ENCODE peak calls at places on chromosomes 4 and X, in eight cellular contexts. One of them, this sample, is unnamed.

GRCh38 chrX:16970977-16971376 is 24.5 kb downstream of the REPS2 start:
- DNase-seq in neural crest cell: no peak
- DNase-seq in brain microvascular endothelial cell: peak
- DNase-seq in heart left ventricle: no peak
- DNase-seq in HFF-Myc: no peak
- DNase-seq in tibial nerve: no peak
- DNase-seq in lower leg skin: no peak
- DNase-seq in uterus: no peak
- DNase-seq in this sample: peak

GRCh38 chrX:136810493-136810892 is 29.8 kb upstream of the ARHGEF6 start:
- DNase-seq in uterus: no peak
- DNase-seq in neural crest cell: no peak
- DNase-seq in brain microvascular endothelial cell: no peak
- DNase-seq in lower leg skin: no peak
- DNase-seq in heart left ventricle: no peak
- DNase-seq in HFF-Myc: no peak
- DNase-seq in tibial nerve: no peak
- DNase-seq in this sample: no peak

GRCh38 chrX:40449396-40449795 is 131.4 kb upstream of the ATP6AP2 start:
- DNase-seq in uterus: no peak
- DNase-seq in brain microvascular endothelial cell: no peak
- DNase-seq in lower leg skin: peak
- DNase-seq in neural crest cell: no peak
- DNase-seq in HFF-Myc: no peak
- DNase-seq in tibial nerve: no peak
- DNase-seq in heart left ventricle: no peak
- DNase-seq in this sample: no peak

GRCh38 chr4:152663203-152664066 is 16.4 kb downstream of the TMEM154 start:
- DNase-seq in lower leg skin: no peak
- DNase-seq in brain microvascular endothelial cell: no peak
- DNase-seq in neural crest cell: no peak
- DNase-seq in uterus: no peak
- DNase-seq in heart left ventricle: no peak
- DNase-seq in tibial nerve: no peak
- DNase-seq in HFF-Myc: no peak
- DNase-seq in this sample: peak

GRCh38 chr4:56743550-56743949 is 62.5 kb upstream of the HOPX start:
- DNase-seq in uterus: no peak
- DNase-seq in heart left ventricle: no peak
- DNase-seq in lower leg skin: no peak
- DNase-seq in HFF-Myc: no peak
- DNase-seq in brain microvascular endothelial cell: no peak
- DNase-seq in neural crest cell: no peak
- DNase-seq in tibial nerve: no peak
- DNase-seq in this sample: no peak

GRCh38 chr4:124206779-124207605 is 505.5 kb downstream of the ANKRD50 start:
- DNase-seq in tibial nerve: no peak
- DNase-seq in lower leg skin: no peak
- DNase-seq in uterus: no peak
- DNase-seq in brain microvascular endothelial cell: peak
- DNase-seq in HFF-Myc: no peak
- DNase-seq in neural crest cell: no peak
- DNase-seq in heart left ventricle: no peak
- DNase-seq in this sample: peak

GRCh38 chrX:45952030-45952429 is 593.2 kb downstream of the ZNF674 start:
- DNase-seq in tibial nerve: no peak
- DNase-seq in lower leg skin: no peak
- DNase-seq in HFF-Myc: no peak
- DNase-seq in neural crest cell: no peak
- DNase-seq in heart left ventricle: no peak
- DNase-seq in brain microvascular endothelial cell: no peak
- DNase-seq in uterus: no peak
- DNase-seq in this sample: no peak

GRCh38 chr4:20652226-20652836 is 47.9 kb upstream of the PACRGL start:
- DNase-seq in lower leg skin: no peak
- DNase-seq in brain microvascular endothelial cell: no peak
- DNase-seq in neural crest cell: no peak
- DNase-seq in HFF-Myc: no peak
- DNase-seq in uterus: no peak
- DNase-seq in heart left ventricle: no peak
- DNase-seq in tibial nerve: no peak
- DNase-seq in this sample: no peak

GRCh38 chrX:125132274-125132673 is 187.4 kb upstream of the TEX13C start:
- DNase-seq in tibial nerve: no peak
- DNase-seq in lower leg skin: no peak
- DNase-seq in neural crest cell: no peak
- DNase-seq in heart left ventricle: no peak
- DNase-seq in brain microvascular endothelial cell: no peak
- DNase-seq in uterus: no peak
- DNase-seq in HFF-Myc: no peak
- DNase-seq in this sample: no peak

GRCh38 chrX:41148553-41148952 is 63.3 kb downstream of the USP9X start:
- DNase-seq in tibial nerve: no peak
- DNase-seq in brain microvascular endothelial cell: peak
- DNase-seq in neural crest cell: no peak
- DNase-seq in lower leg skin: no peak
- DNase-seq in heart left ventricle: no peak
- DNase-seq in HFF-Myc: peak
- DNase-seq in uterus: no peak
- DNase-seq in this sample: peak

GRCh38 chr4:114005569-114006442 is 26.4 kb upstream of the ARSJ start:
- DNase-seq in lower leg skin: no peak
- DNase-seq in neural crest cell: no peak
- DNase-seq in uterus: no peak
- DNase-seq in HFF-Myc: no peak
- DNase-seq in tibial nerve: no peak
- DNase-seq in heart left ventricle: no peak
- DNase-seq in brain microvascular endothelial cell: peak
- DNase-seq in this sample: peak

GRCh38 chrX:110853610-110854009 is 58.0 kb upstream of the CHRDL1 start:
- DNase-seq in neural crest cell: peak
- DNase-seq in uterus: no peak
- DNase-seq in brain microvascular endothelial cell: no peak
- DNase-seq in HFF-Myc: no peak
- DNase-seq in tibial nerve: peak
- DNase-seq in heart left ventricle: no peak
- DNase-seq in lower leg skin: peak
- DNase-seq in this sample: peak

GRCh38 chr4:128455076-128455345 is 167.4 kb upstream of the PGRMC2 start:
- DNase-seq in HFF-Myc: no peak
- DNase-seq in uterus: peak
- DNase-seq in lower leg skin: no peak
- DNase-seq in brain microvascular endothelial cell: peak
- DNase-seq in heart left ventricle: no peak
- DNase-seq in neural crest cell: no peak
- DNase-seq in tibial nerve: no peak
- DNase-seq in this sample: no peak

GRCh38 chr4:64144994-64145393 is 264.3 kb downstream of the TECRL start:
- DNase-seq in neural crest cell: no peak
- DNase-seq in HFF-Myc: no peak
- DNase-seq in tibial nerve: no peak
- DNase-seq in heart left ventricle: no peak
- DNase-seq in lower leg skin: peak
- DNase-seq in uterus: peak
- DNase-seq in brain microvascular endothelial cell: no peak
- DNase-seq in this sample: no peak

GRCh38 chrX:150772150-150772970 is 79.2 kb downstream of the MTMR1 start:
- DNase-seq in tibial nerve: peak
- DNase-seq in lower leg skin: peak
- DNase-seq in uterus: peak
- DNase-seq in neural crest cell: peak
- DNase-seq in brain microvascular endothelial cell: peak
- DNase-seq in HFF-Myc: peak
- DNase-seq in heart left ventricle: peak
- DNase-seq in this sample: peak

GRCh38 chrX:20265221-20265725 is 1.4 kb downstream of the RPS6KA3 start:
- DNase-seq in lower leg skin: peak
- DNase-seq in uterus: peak
- DNase-seq in brain microvascular endothelial cell: peak
- DNase-seq in neural crest cell: peak
- DNase-seq in tibial nerve: peak
- DNase-seq in HFF-Myc: no peak
- DNase-seq in heart left ventricle: peak
- DNase-seq in this sample: peak

GRCh38 chr4:169668069-169668721 is 47.8 kb downstream of the CLCN3 start:
- DNase-seq in HFF-Myc: no peak
- DNase-seq in tibial nerve: no peak
- DNase-seq in lower leg skin: no peak
- DNase-seq in uterus: no peak
- DNase-seq in neural crest cell: no peak
- DNase-seq in brain microvascular endothelial cell: no peak
- DNase-seq in heart left ventricle: no peak
- DNase-seq in this sample: no peak

GRCh38 chr4:146439437-146439836 is 82.3 kb downstream of the SLC10A7 start:
- DNase-seq in tibial nerve: no peak
- DNase-seq in brain microvascular endothelial cell: no peak
- DNase-seq in HFF-Myc: no peak
- DNase-seq in lower leg skin: no peak
- DNase-seq in heart left ventricle: no peak
- DNase-seq in uterus: no peak
- DNase-seq in neural crest cell: no peak
- DNase-seq in this sample: no peak

GRCh38 chrX:106731590-106731989 is 5.1 kb downstream of the RNF128 start:
- DNase-seq in brain microvascular endothelial cell: no peak
- DNase-seq in neural crest cell: no peak
- DNase-seq in tibial nerve: no peak
- DNase-seq in uterus: no peak
- DNase-seq in heart left ventricle: no peak
- DNase-seq in HFF-Myc: no peak
- DNase-seq in lower leg skin: no peak
- DNase-seq in this sample: no peak

GRCh38 chr4:89800527-89801103 is 36.3 kb downstream of the SNCA start:
- DNase-seq in neural crest cell: no peak
- DNase-seq in heart left ventricle: no peak
- DNase-seq in tibial nerve: no peak
- DNase-seq in brain microvascular endothelial cell: peak
- DNase-seq in HFF-Myc: no peak
- DNase-seq in uterus: no peak
- DNase-seq in lower leg skin: no peak
- DNase-seq in this sample: peak

GRCh38 chr4:15717126-15717525 is 14.3 kb downstream of the BST1 start:
- DNase-seq in lower leg skin: no peak
- DNase-seq in tibial nerve: no peak
- DNase-seq in neural crest cell: no peak
- DNase-seq in HFF-Myc: no peak
- DNase-seq in brain microvascular endothelial cell: peak
- DNase-seq in uterus: no peak
- DNase-seq in heart left ventricle: no peak
- DNase-seq in this sample: peak

GRCh38 chr4:82594466-82594865 is 32.7 kb upstream of the TMEM150C start:
- DNase-seq in neural crest cell: no peak
- DNase-seq in heart left ventricle: no peak
- DNase-seq in HFF-Myc: no peak
- DNase-seq in uterus: no peak
- DNase-seq in lower leg skin: no peak
- DNase-seq in brain microvascular endothelial cell: no peak
- DNase-seq in tibial nerve: no peak
- DNase-seq in this sample: no peak

GRCh38 chrX:12011075-12011474 is 127.2 kb upstream of the FRMPD4 start:
- DNase-seq in neural crest cell: no peak
- DNase-seq in HFF-Myc: no peak
- DNase-seq in tibial nerve: no peak
- DNase-seq in heart left ventricle: no peak
- DNase-seq in lower leg skin: no peak
- DNase-seq in brain microvascular endothelial cell: peak
- DNase-seq in uterus: no peak
- DNase-seq in this sample: peak

GRCh38 chrX:96502507-96502906 is 182.1 kb upstream of the DIAPH2 start:
- DNase-seq in brain microvascular endothelial cell: no peak
- DNase-seq in lower leg skin: no peak
- DNase-seq in HFF-Myc: no peak
- DNase-seq in tibial nerve: no peak
- DNase-seq in heart left ventricle: no peak
- DNase-seq in uterus: no peak
- DNase-seq in neural crest cell: no peak
- DNase-seq in this sample: no peak
- TF ChIP-seq CTCF in brain microvascular endothelial cell: no peak
- TF ChIP-seq CTCF in lower leg skin: no peak
- TF ChIP-seq CTCF in HFF-Myc: no peak
- TF ChIP-seq CTCF in tibial nerve: no peak
- TF ChIP-seq CTCF in heart left ventricle: no peak
- TF ChIP-seq CTCF in uterus: no peak
- TF ChIP-seq CTCF in neural crest cell: no peak
- TF ChIP-seq CTCF in this sample: no peak

GRCh38 chrX:151825927-151826471 is 86.7 kb upstream of the MAGEA4 start:
- DNase-seq in uterus: no peak
- DNase-seq in tibial nerve: peak
- DNase-seq in brain microvascular endothelial cell: peak
- DNase-seq in lower leg skin: peak
- DNase-seq in heart left ventricle: no peak
- DNase-seq in HFF-Myc: peak
- DNase-seq in neural crest cell: no peak
- DNase-seq in this sample: peak
- TF ChIP-seq CTCF in uterus: no peak
- TF ChIP-seq CTCF in tibial nerve: no peak
- TF ChIP-seq CTCF in brain microvascular endothelial cell: peak
- TF ChIP-seq CTCF in lower leg skin: no peak
- TF ChIP-seq CTCF in heart left ventricle: no peak
- TF ChIP-seq CTCF in HFF-Myc: peak
- TF ChIP-seq CTCF in neural crest cell: no peak
- TF ChIP-seq CTCF in this sample: peak

DNA sequence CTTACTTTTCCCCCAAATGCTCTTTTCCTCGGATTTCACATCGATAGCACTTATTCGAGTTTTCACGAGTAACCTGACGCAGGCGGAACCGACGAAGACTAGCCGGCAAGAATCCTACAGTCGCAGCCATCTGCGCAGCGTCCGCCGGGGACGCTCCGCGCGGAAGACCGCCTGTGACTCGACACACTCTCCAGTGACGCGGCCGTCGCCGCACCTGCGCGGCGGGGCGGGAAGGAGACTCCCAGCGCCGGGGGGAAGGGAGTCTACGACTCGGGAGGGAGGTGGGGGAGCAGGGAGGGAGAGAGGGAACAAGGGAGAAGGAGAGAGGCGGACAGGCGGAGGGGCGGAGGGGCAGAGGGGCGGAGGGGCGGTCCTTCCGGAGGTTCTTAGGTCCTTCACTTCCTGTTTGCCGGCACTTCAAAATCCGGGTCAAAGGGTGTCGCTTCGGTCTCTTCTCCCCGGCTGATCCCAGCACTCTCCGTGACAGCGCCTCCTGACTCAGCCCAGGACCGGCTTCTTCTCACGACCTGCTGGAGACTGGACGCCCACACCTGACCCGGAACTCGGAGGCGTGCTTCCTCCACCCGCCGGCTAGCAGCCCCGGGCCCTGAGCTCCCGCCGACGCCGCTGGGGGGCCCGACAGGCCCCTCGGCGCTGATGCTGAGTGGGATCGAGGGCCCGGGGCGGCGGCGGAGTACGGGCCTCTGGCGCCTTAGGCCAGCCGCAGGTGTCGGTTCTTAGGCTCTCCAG is at the start of gene USP38:
- DNase-seq in lower leg skin: peak
- DNase-seq in neural crest cell: peak
- DNase-seq in HFF-Myc: peak
- DNase-seq in brain microvascular endothelial cell: peak
- DNase-seq in heart left ventricle: peak
- DNase-seq in tibial nerve: peak
- DNase-seq in uterus: peak
- DNase-seq in this sample: peak
- TF ChIP-seq CTCF in lower leg skin: no peak
- TF ChIP-seq CTCF in neural crest cell: no peak
- TF ChIP-seq CTCF in HFF-Myc: no peak
- TF ChIP-seq CTCF in brain microvascular endothelial cell: peak
- TF ChIP-seq CTCF in heart left ventricle: no peak
- TF ChIP-seq CTCF in tibial nerve: no peak
- TF ChIP-seq CTCF in uterus: no peak
- TF ChIP-seq CTCF in this sample: no peak

GRCh38 chr4:166594326-166594946 is 639.9 kb downstream of the SPOCK3 start:
- DNase-seq in heart left ventricle: peak
- DNase-seq in HFF-Myc: peak
- DNase-seq in brain microvascular endothelial cell: peak
- DNase-seq in neural crest cell: peak
- DNase-seq in tibial nerve: no peak
- DNase-seq in lower leg skin: no peak
- DNase-seq in uterus: no peak
- DNase-seq in this sample: peak
- TF ChIP-seq CTCF in heart left ventricle: no peak
- TF ChIP-seq CTCF in HFF-Myc: peak
- TF ChIP-seq CTCF in brain microvascular endothelial cell: peak
- TF ChIP-seq CTCF in neural crest cell: peak
- TF ChIP-seq CTCF in tibial nerve: no peak
- TF ChIP-seq CTCF in lower leg skin: no peak
- TF ChIP-seq CTCF in uterus: no peak
- TF ChIP-seq CTCF in this sample: peak

This sample was measured in astrocyte of the spinal cord.